ENCODE peak calls at places on chromosomes 6 and 20, in four cellular contexts. E, R, B and H are unnamed samples.

GRCh38 chr20:20371133-20371532 is 3.2 kb downstream of the INSM1 start:
- DNase-seq in E (no peak), R (no peak), B (no peak), H (no peak)

GRCh38 chr20:45822863-45823262 is 4.2 kb downstream of the TNNC2 start:
- DNase-seq in E (no peak), R (peak; percentile 47), B (no peak), H (no peak)

GRCh38 chr6:8536122-8536521 is 100.8 kb upstream of the SLC35B3 start:
- DNase-seq in E (no peak), R (peak; percentile 38), B (no peak), H (no peak)

GRCh38 chr6:108446629-108447150 is 114.0 kb upstream of the FOXO3 start:
- DNase-seq in E (no peak), R (no peak), B (no peak), H (no peak)

GRCh38 chr20:13870349-13870748 is 85.5 kb downstream of the NDUFAF5 start:
- DNase-seq in E (peak; percentile 74), R (no peak), B (peak; percentile 30), H (no peak)

GRCh38 chr6:72811971-72812421 is 190.1 kb downstream of the KCNQ5 start:
- DNase-seq in E (peak; percentile 74), R (peak; percentile 21), B (peak; percentile 14), H (no peak)

GRCh38 chr6:166112580-166112979 is 55.1 kb downstream of the TBXT start:
- DNase-seq in E (no peak), R (no peak), B (no peak), H (no peak)

GRCh38 chr6:111841822-111842221 is 31.4 kb downstream of the FYN start:
- DNase-seq in E (no peak), R (no peak), B (no peak), H (no peak)

GRCh38 chr6:88750936-88751335 is 212.5 kb downstream of the RNGTT start:
- DNase-seq in E (no peak), R (no peak), B (no peak), H (no peak)

GRCh38 chr6:73630401-73630800 is 23.4 kb downstream of the SLC17A5 start:
- DNase-seq in E (no peak), R (no peak), B (no peak), H (no peak)

GRCh38 chr6:158418501-158418900 is 106.2 kb downstream of the TULP4 start:
- DNase-seq in E (no peak), R (no peak), B (no peak), H (no peak)

GRCh38 chr20:46568570-46569129 is 18.2 kb upstream of the OCSTAMP start:
- DNase-seq in E (no peak), R (peak; percentile 19), B (no peak), H (no peak)

GRCh38 chr6:151307501-151307900 is 67.7 kb downstream of the AKAP12 start:
- DNase-seq in E (no peak), R (no peak), B (no peak), H (no peak)

GRCh38 chr20:45832619-45833018 is 980 bp upstream of the SNX21 start:
- DNase-seq in E (no peak), R (no peak), B (no peak), H (no peak)

GRCh38 chr20:38214256-38214870 is 46.2 kb downstream of the KIAA1755 start:
- DNase-seq in E (no peak), R (no peak), B (no peak), H (no peak)

GRCh38 chr6:157629220-157629619 is 193.8 kb upstream of the SNX9 start:
- DNase-seq in E (no peak), R (no peak), B (no peak), H (no peak)

GRCh38 chr6:32622545-32623401 is 14.4 kb upstream of the HLA-DQA1 start:
- DNase-seq in E (peak; percentile 88), R (peak; percentile 83), B (no peak), H (peak; percentile 27)

GRCh38 chr20:58086763-58087566 is 141.5 kb downstream of the ANKRD60 start:
- DNase-seq in E (peak; percentile 85), R (peak; percentile 76), B (peak; percentile 72), H (peak; percentile 53)

GRCh38 chr20:38805502-38805957 is at the start of gene PPP1R16B:
- DNase-seq in E (peak; percentile 92), R (no peak), B (peak; percentile 81), H (peak; percentile 54)

GRCh38 chr20:550611-551010 is 7.0 kb upstream of the CSNK2A1 start:
- DNase-seq in E (no peak), R (no peak), B (no peak), H (no peak)

GRCh38 chr6:31042801-31043200 is 32.5 kb downstream of the MUC22 start:
- DNase-seq in E (peak; percentile 89), R (peak; percentile 57), B (peak; percentile 72), H (peak; percentile 15)

DNA sequence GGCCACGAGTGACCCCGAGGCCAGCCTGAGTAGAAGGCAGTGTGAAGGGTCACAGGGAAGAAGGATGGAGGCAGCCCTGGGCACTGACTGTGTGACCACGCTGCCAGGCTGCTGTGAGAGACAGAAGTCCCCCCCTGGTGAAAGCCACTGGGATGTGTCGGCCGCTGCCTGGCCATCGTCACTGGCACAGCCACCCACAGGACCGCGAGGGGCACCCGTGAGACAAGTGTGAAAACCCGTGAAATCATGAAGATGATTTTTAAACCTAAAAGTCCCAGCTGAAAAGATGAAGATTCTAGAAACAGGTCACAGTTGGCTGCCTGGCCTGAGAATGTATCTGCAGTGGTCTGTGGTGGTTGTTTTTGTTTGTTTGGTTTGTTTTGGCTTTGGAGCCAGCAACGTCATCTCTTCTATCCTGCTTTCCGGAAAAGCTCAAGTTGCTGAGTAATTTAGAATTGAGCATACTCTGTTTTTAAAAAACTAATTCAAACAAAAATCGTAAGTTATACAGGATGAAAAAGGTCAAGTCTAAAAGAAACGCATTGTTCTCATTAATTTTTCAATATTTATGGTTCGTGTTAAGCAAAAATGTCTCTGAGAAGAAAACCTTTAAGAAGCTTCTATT is 94.7 kb downstream of the HUS1B start:
- DNase-seq in E (no peak), R (no peak), B (no peak), H (no peak)
- TF ChIP-seq CTCF in E (no peak), R (no peak), B (no peak), H (no peak)

GRCh38 chr6:12288844-12289654 is 1.1 kb upstream of the EDN1 start:
- DNase-seq in E (peak; percentile 93), R (peak; percentile 69), B (peak; percentile 73), H (peak; percentile 62)

GRCh38 chr6:12291785-12292604 is 1.8 kb downstream of the EDN1 start:
- DNase-seq in E (peak; percentile 75), R (peak; percentile 44), B (peak; percentile 36), H (no peak)

GRCh38 chr6:12289655-12290489 is at the start of gene EDN1:
- DNase-seq in E (peak; percentile 92), R (peak; percentile 84), B (peak; percentile 84), H (peak; percentile 66)

GRCh38 chr6:12291083-12291784 is 1.1 kb downstream of the EDN1 start:
- DNase-seq in E (no peak), R (peak; percentile 50), B (no peak), H (no peak)

DNA sequence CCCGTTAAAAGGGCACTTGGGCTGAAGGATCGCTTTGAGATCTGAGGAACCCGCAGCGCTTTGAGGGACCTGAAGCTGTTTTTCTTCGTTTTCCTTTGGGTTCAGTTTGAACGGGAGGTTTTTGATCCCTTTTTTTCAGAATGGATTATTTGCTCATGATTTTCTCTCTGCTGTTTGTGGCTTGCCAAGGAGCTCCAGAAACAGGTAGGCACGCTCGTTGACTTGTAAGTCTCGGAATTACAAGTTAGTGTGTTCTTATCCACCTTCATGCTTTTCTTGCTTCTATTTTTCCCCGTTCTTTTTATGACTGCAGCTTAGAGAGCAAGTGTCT is 294 bp downstream of the EDN1 start:
- DNase-seq in E (no peak), R (no peak), B (no peak), H (no peak)
- TF ChIP-seq CTCF in E (no peak), R (no peak), B (no peak), H (peak; percentile 2)

DNA sequence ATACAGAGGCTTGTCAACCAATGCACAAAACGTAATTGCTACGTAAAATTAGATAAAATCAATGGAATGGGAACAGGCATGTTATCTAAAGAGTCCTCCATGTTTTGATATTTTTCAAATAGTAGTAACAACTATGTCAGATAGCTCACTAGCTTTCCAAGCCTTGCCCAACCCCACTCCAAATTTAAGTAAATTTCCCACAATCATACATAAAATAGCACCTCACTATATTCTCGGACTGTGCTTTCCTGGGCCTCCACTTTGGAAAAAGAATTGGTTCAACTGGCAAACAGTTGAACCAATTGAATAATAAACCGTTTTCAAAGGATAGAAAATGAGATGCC is 3.6 kb downstream of the HAO1 start:
- DNase-seq in E (no peak), R (no peak), B (no peak), H (no peak)
- TF ChIP-seq CTCF in E (peak; percentile 3), R (no peak), B (peak; percentile 2), H (no peak)

GRCh38 chr6:52573295-52573694 is 3.6 kb downstream of the TRAM2 start:
- DNase-seq in E (peak; percentile 62), R (no peak), B (no peak), H (no peak)

GRCh38 chr6:52576054-52576391 is 837 bp downstream of the TRAM2 start:
- DNase-seq in E (no peak), R (no peak), B (no peak), H (no peak)

GRCh38 chr6:52576392-52577021 is 353 bp downstream of the TRAM2 start:
- DNase-seq in E (peak; percentile 89), R (peak; percentile 71), B (peak; percentile 70), H (peak; percentile 54)

GRCh38 chr6:52575490-52575868 is 1.4 kb downstream of the TRAM2 start:
- DNase-seq in E (peak; percentile 60), R (no peak), B (no peak), H (no peak)

GRCh38 chr6:52574709-52575489 is 2.0 kb downstream of the TRAM2 start:
- DNase-seq in E (no peak), R (no peak), B (no peak), H (no peak)
- TF ChIP-seq CTCF in E (no peak), R (no peak), B (no peak), H (no peak)

DNA sequence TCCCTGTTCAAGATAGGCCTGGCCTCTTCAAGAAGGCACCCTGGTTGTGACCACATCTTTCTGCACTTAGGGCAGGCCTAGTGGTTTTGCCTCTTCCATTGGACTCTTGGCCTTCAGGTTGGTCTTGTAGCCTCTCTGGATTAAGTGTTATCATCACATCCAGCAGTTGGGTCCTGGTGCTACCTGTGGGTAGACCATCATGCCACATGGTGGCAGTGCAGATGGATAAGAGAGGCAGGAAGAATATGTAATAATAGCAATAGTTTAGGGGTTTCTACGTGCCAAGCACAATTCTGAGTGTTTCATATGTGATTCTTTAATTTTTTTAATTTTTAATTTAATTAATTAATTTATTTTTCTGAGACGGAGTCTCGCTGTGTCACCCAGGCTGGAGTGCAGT is 28.5 kb upstream of the SNRPB2 start:
- DNase-seq in E (peak; percentile 59), R (peak; percentile 6), B (peak; percentile 34), H (no peak)
- TF ChIP-seq CTCF in E (peak; percentile 79), R (peak; percentile 22), B (no peak), H (peak; percentile 41)

DNA sequence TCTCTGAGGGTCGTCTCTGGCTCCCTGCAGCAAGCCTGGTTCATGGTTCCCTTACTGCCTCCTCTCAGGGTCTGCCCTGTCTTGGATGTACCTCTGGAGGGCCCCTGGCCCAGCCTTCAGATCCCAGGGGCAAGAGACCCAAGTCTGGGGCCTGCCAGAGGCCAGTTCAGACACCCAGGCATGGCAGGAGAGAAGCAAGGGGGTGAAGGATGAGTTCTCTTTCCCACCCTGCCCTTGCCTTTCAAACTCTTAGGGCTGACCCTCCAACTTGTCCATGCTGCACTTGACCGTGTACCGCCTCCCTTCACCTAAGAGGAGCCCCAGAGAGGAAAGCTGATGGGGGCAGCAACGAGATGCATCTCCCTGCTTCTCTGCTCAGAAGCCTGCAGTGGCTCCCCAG is 4.2 kb downstream of the GDAP1L1 start:
- DNase-seq in E (no peak), R (no peak), B (no peak), H (no peak)
- TF ChIP-seq CTCF in E (no peak), R (no peak), B (no peak), H (no peak)